ENCODE peak calls at places on chromosomes 3 and 15, in five cellular contexts. B is NCI-H1105 treated with DMSO at 0.1 percent for 48 hours, V is dorsolateral prefrontal cortex, U is HCT116, Y is esophagus squamous epithelium. N is an unnamed sample.

GRCh38 chr3:177147790-177148189 is 49.5 kb downstream of the TBL1XR1 start:
- DNase-seq in B (no peak), V (no peak), U (no peak), Y (no peak), N (no peak)

GRCh38 chr15:81182031-81182745 is 14.5 kb upstream of the IL16 start:
- DNase-seq in B (no peak), V (no peak), U (no peak), Y (no peak), N (no peak)

GRCh38 chr15:81023483-81024264 is 23.0 kb downstream of the TLNRD1 start:
- DNase-seq in B (no peak), V (peak), U (no peak), Y (peak), N (no peak)

GRCh38 chr3:108489776-108490175 is 20.6 kb downstream of the MYH15 start:
- DNase-seq in B (peak), V (peak), U (peak), Y (no peak), N (peak)

GRCh38 chr15:46120713-46121112 is 485.9 kb downstream of the SQOR start:
- DNase-seq in B (no peak), V (no peak), U (no peak), Y (no peak), N (no peak)

GRCh38 chr15:88396382-88396781 is 70.8 kb downstream of the MRPL46 start:
- DNase-seq in B (no peak), V (no peak), U (no peak), Y (no peak), N (no peak)

GRCh38 chr3:150577854-150578253 is 25.3 kb upstream of the SELENOT start:
- DNase-seq in B (no peak), V (no peak), U (no peak), Y (no peak), N (no peak)

GRCh38 chr3:39128951-39129350 is 21.5 kb downstream of the TTC21A start:
- DNase-seq in B (no peak), V (no peak), U (no peak), Y (no peak), N (no peak)

N was measured in activated gamma-delta T cell treated with Interleukin-2 at 50 U/mL for 16 hours.